ENCODE peak calls at places on chromosomes 16 and 17, in eight cellular contexts. One of them, this sample, is unnamed.
A peak's percentile ranks its signal among the peaks of the same experiment; 100 is the strongest.

GRCh38 chr17:62696256-62696655 is 68.8 kb downstream of the MRC2 start:
- DNase-seq in RWPE2: no peak
- DNase-seq in smooth muscle cell of the brain vasculature: no peak
- DNase-seq in HS-5: no peak
- DNase-seq in glutamatergic neuron: no peak
- DNase-seq in SK-N-MC: no peak
- DNase-seq in activated naive CD8-positive, alpha-beta T cell treated with anti-CD3 and anti-CD28 coated beads, Interleukin-2, amount 50 U/mL, for 24 hours: no peak
- DNase-seq in cardiac fibroblast: no peak
- DNase-seq in this sample: peak; percentile 60

GRCh38 chr17:63916566-63917185 is 2.0 kb downstream of the GH1 start:
- DNase-seq in cardiac fibroblast: no peak
- DNase-seq in activated naive CD8-positive, alpha-beta T cell treated with anti-CD3 and anti-CD28 coated beads, Interleukin-2, amount 50 U/mL, for 24 hours: no peak
- DNase-seq in RWPE2: peak; percentile 4
- DNase-seq in SK-N-MC: no peak
- DNase-seq in glutamatergic neuron: no peak
- DNase-seq in HS-5: no peak
- DNase-seq in smooth muscle cell of the brain vasculature: no peak
- DNase-seq in this sample: no peak

GRCh38 chr16:26530584-26531289 is 536.0 kb upstream of the C16orf82 start:
- DNase-seq in RWPE2: no peak
- DNase-seq in smooth muscle cell of the brain vasculature: no peak
- DNase-seq in SK-N-MC: no peak
- DNase-seq in cardiac fibroblast: no peak
- DNase-seq in glutamatergic neuron: no peak
- DNase-seq in HS-5: no peak
- DNase-seq in activated naive CD8-positive, alpha-beta T cell treated with anti-CD3 and anti-CD28 coated beads, Interleukin-2, amount 50 U/mL, for 24 hours: no peak
- DNase-seq in this sample: no peak

GRCh38 chr16:48576927-48577326 is 33.1 kb downstream of the N4BP1 start:
- DNase-seq in glutamatergic neuron: no peak
- DNase-seq in smooth muscle cell of the brain vasculature: no peak
- DNase-seq in RWPE2: no peak
- DNase-seq in SK-N-MC: no peak
- DNase-seq in HS-5: no peak
- DNase-seq in cardiac fibroblast: no peak
- DNase-seq in activated naive CD8-positive, alpha-beta T cell treated with anti-CD3 and anti-CD28 coated beads, Interleukin-2, amount 50 U/mL, for 24 hours: peak; percentile 38
- DNase-seq in this sample: no peak

GRCh38 chr17:71022758-71023157 is 853.4 kb downstream of the KCNJ2 start:
- DNase-seq in HS-5: no peak
- DNase-seq in SK-N-MC: no peak
- DNase-seq in smooth muscle cell of the brain vasculature: no peak
- DNase-seq in activated naive CD8-positive, alpha-beta T cell treated with anti-CD3 and anti-CD28 coated beads, Interleukin-2, amount 50 U/mL, for 24 hours: no peak
- DNase-seq in RWPE2: no peak
- DNase-seq in glutamatergic neuron: no peak
- DNase-seq in cardiac fibroblast: no peak
- DNase-seq in this sample: no peak

GRCh38 chr16:89350701-89351380 is 133.3 kb downstream of the ZNF778 start:
- DNase-seq in HS-5: no peak
- DNase-seq in RWPE2: no peak
- DNase-seq in smooth muscle cell of the brain vasculature: no peak
- DNase-seq in SK-N-MC: no peak
- DNase-seq in glutamatergic neuron: no peak
- DNase-seq in activated naive CD8-positive, alpha-beta T cell treated with anti-CD3 and anti-CD28 coated beads, Interleukin-2, amount 50 U/mL, for 24 hours: peak; percentile 48
- DNase-seq in cardiac fibroblast: no peak
- DNase-seq in this sample: no peak

GRCh38 chr17:42527932-42528331 is 8.1 kb upstream of the NAGLU start:
- DNase-seq in RWPE2: no peak
- DNase-seq in cardiac fibroblast: no peak
- DNase-seq in smooth muscle cell of the brain vasculature: no peak
- DNase-seq in activated naive CD8-positive, alpha-beta T cell treated with anti-CD3 and anti-CD28 coated beads, Interleukin-2, amount 50 U/mL, for 24 hours: no peak
- DNase-seq in glutamatergic neuron: no peak
- DNase-seq in HS-5: no peak
- DNase-seq in SK-N-MC: no peak
- DNase-seq in this sample: no peak

GRCh38 chr17:43694081-43694870 is 32.6 kb upstream of the MEOX1 start:
- DNase-seq in activated naive CD8-positive, alpha-beta T cell treated with anti-CD3 and anti-CD28 coated beads, Interleukin-2, amount 50 U/mL, for 24 hours: peak; percentile 74
- DNase-seq in HS-5: peak; percentile 49
- DNase-seq in smooth muscle cell of the brain vasculature: peak; percentile 35
- DNase-seq in cardiac fibroblast: peak; percentile 87
- DNase-seq in glutamatergic neuron: peak; percentile 81
- DNase-seq in SK-N-MC: no peak
- DNase-seq in RWPE2: no peak
- DNase-seq in this sample: peak; percentile 97

GRCh38 chr17:41624208-41625101 is at the start of gene KRT17:
- DNase-seq in RWPE2: peak; percentile 97
- DNase-seq in SK-N-MC: no peak
- DNase-seq in cardiac fibroblast: no peak
- DNase-seq in glutamatergic neuron: peak; percentile 16
- DNase-seq in smooth muscle cell of the brain vasculature: no peak
- DNase-seq in HS-5: no peak
- DNase-seq in activated naive CD8-positive, alpha-beta T cell treated with anti-CD3 and anti-CD28 coated beads, Interleukin-2, amount 50 U/mL, for 24 hours: no peak
- DNase-seq in this sample: peak; percentile 69

GRCh38 chr17:41734139-41734948 is at the start of gene HAP1:
- DNase-seq in cardiac fibroblast: peak; percentile 35
- DNase-seq in activated naive CD8-positive, alpha-beta T cell treated with anti-CD3 and anti-CD28 coated beads, Interleukin-2, amount 50 U/mL, for 24 hours: peak; percentile 19
- DNase-seq in RWPE2: no peak
- DNase-seq in SK-N-MC: no peak
- DNase-seq in glutamatergic neuron: peak; percentile 61
- DNase-seq in HS-5: no peak
- DNase-seq in smooth muscle cell of the brain vasculature: no peak
- DNase-seq in this sample: peak; percentile 94

GRCh38 chr17:77867308-77867781 is 91.2 kb upstream of the TNRC6C start:
- DNase-seq in glutamatergic neuron: no peak
- DNase-seq in activated naive CD8-positive, alpha-beta T cell treated with anti-CD3 and anti-CD28 coated beads, Interleukin-2, amount 50 U/mL, for 24 hours: no peak
- DNase-seq in RWPE2: no peak
- DNase-seq in smooth muscle cell of the brain vasculature: no peak
- DNase-seq in cardiac fibroblast: no peak
- DNase-seq in HS-5: no peak
- DNase-seq in SK-N-MC: no peak
- DNase-seq in this sample: peak; percentile 64

GRCh38 chr16:82808036-82808435 is 181.3 kb downstream of the CDH13 start:
- DNase-seq in SK-N-MC: no peak
- DNase-seq in RWPE2: no peak
- DNase-seq in activated naive CD8-positive, alpha-beta T cell treated with anti-CD3 and anti-CD28 coated beads, Interleukin-2, amount 50 U/mL, for 24 hours: no peak
- DNase-seq in smooth muscle cell of the brain vasculature: no peak
- DNase-seq in cardiac fibroblast: no peak
- DNase-seq in HS-5: no peak
- DNase-seq in glutamatergic neuron: no peak
- DNase-seq in this sample: no peak

GRCh38 chr17:39223907-39224777 is 1.6 kb downstream of the STAC2 start:
- DNase-seq in HS-5: no peak
- DNase-seq in glutamatergic neuron: peak; percentile 27
- DNase-seq in cardiac fibroblast: no peak
- DNase-seq in RWPE2: no peak
- DNase-seq in SK-N-MC: no peak
- DNase-seq in activated naive CD8-positive, alpha-beta T cell treated with anti-CD3 and anti-CD28 coated beads, Interleukin-2, amount 50 U/mL, for 24 hours: no peak
- DNase-seq in smooth muscle cell of the brain vasculature: no peak
- DNase-seq in this sample: peak; percentile 76

GRCh38 chr17:80365001-80365965 is 49.7 kb upstream of the ENDOV start:
- DNase-seq in glutamatergic neuron: no peak
- DNase-seq in smooth muscle cell of the brain vasculature: no peak
- DNase-seq in activated naive CD8-positive, alpha-beta T cell treated with anti-CD3 and anti-CD28 coated beads, Interleukin-2, amount 50 U/mL, for 24 hours: no peak
- DNase-seq in SK-N-MC: no peak
- DNase-seq in HS-5: no peak
- DNase-seq in cardiac fibroblast: no peak
- DNase-seq in RWPE2: peak; percentile 55
- DNase-seq in this sample: no peak

GRCh38 chr17:50314456-50315011 is 31.4 kb upstream of the XYLT2 start:
- DNase-seq in cardiac fibroblast: no peak
- DNase-seq in RWPE2: no peak
- DNase-seq in activated naive CD8-positive, alpha-beta T cell treated with anti-CD3 and anti-CD28 coated beads, Interleukin-2, amount 50 U/mL, for 24 hours: no peak
- DNase-seq in glutamatergic neuron: no peak
- DNase-seq in smooth muscle cell of the brain vasculature: no peak
- DNase-seq in HS-5: no peak
- DNase-seq in SK-N-MC: no peak
- DNase-seq in this sample: peak; percentile 18

GRCh38 chr17:11736613-11737289 is 138.5 kb downstream of the DNAH9 start:
- DNase-seq in RWPE2: no peak
- DNase-seq in SK-N-MC: no peak
- DNase-seq in smooth muscle cell of the brain vasculature: no peak
- DNase-seq in activated naive CD8-positive, alpha-beta T cell treated with anti-CD3 and anti-CD28 coated beads, Interleukin-2, amount 50 U/mL, for 24 hours: no peak
- DNase-seq in glutamatergic neuron: no peak
- DNase-seq in HS-5: no peak
- DNase-seq in cardiac fibroblast: no peak
- DNase-seq in this sample: no peak

GRCh38 chr17:48174833-48175232 is 67.3 kb downstream of the SNX11 start:
- DNase-seq in glutamatergic neuron: no peak
- DNase-seq in HS-5: no peak
- DNase-seq in SK-N-MC: no peak
- DNase-seq in RWPE2: no peak
- DNase-seq in cardiac fibroblast: no peak
- DNase-seq in activated naive CD8-positive, alpha-beta T cell treated with anti-CD3 and anti-CD28 coated beads, Interleukin-2, amount 50 U/mL, for 24 hours: no peak
- DNase-seq in smooth muscle cell of the brain vasculature: no peak
- DNase-seq in this sample: no peak